ENCODE peak calls at places on chromosomes 3 and 15, in nine cellular contexts. One of them, this sample, is unnamed.
A peak's percentile ranks its signal among the peaks of the same experiment; 100 is the strongest.

GRCh38 chr3:55343486-55344357 is 143.4 kb downstream of the WNT5A start:
- DNase-seq in astrocyte of the spinal cord: peak; percentile 65
- DNase-seq in Panc1: no peak
- DNase-seq in glutamatergic neuron: no peak
- DNase-seq in tibial nerve: no peak
- DNase-seq in fibroblast of the aortic adventitia: no peak
- DNase-seq in CD4-positive, alpha-beta T cell: no peak
- DNase-seq in A549: no peak
- DNase-seq in activated B cell treated with CpG ODN at 0.5 μM for 24 hours: no peak
- DNase-seq in this sample: no peak

GRCh38 chr3:63891518-63891917 is 20.7 kb downstream of the SCAANT1 start:
- DNase-seq in astrocyte of the spinal cord: no peak
- DNase-seq in Panc1: no peak
- DNase-seq in glutamatergic neuron: no peak
- DNase-seq in tibial nerve: no peak
- DNase-seq in fibroblast of the aortic adventitia: no peak
- DNase-seq in CD4-positive, alpha-beta T cell: no peak
- DNase-seq in A549: no peak
- DNase-seq in activated B cell treated with CpG ODN at 0.5 μM for 24 hours: no peak
- DNase-seq in this sample: no peak

GRCh38 chr3:108862865-108863798 is 40.5 kb downstream of the TRAT1 start:
- DNase-seq in astrocyte of the spinal cord: peak; percentile 79
- DNase-seq in Panc1: no peak
- DNase-seq in glutamatergic neuron: no peak
- DNase-seq in tibial nerve: no peak
- DNase-seq in fibroblast of the aortic adventitia: peak; percentile 69
- DNase-seq in CD4-positive, alpha-beta T cell: no peak
- DNase-seq in A549: peak; percentile 39
- DNase-seq in activated B cell treated with CpG ODN at 0.5 μM for 24 hours: no peak
- DNase-seq in this sample: no peak

GRCh38 chr15:88674661-88675060 is 35.8 kb downstream of the ISG20 start:
- DNase-seq in astrocyte of the spinal cord: no peak
- DNase-seq in Panc1: no peak
- DNase-seq in glutamatergic neuron: no peak
- DNase-seq in tibial nerve: no peak
- DNase-seq in fibroblast of the aortic adventitia: no peak
- DNase-seq in CD4-positive, alpha-beta T cell: no peak
- DNase-seq in A549: no peak
- DNase-seq in activated B cell treated with CpG ODN at 0.5 μM for 24 hours: no peak
- DNase-seq in this sample: no peak

GRCh38 chr15:57003418-57003817 is 85.0 kb downstream of the TCF12 start:
- DNase-seq in astrocyte of the spinal cord: peak; percentile 81
- DNase-seq in Panc1: peak; percentile 42
- DNase-seq in glutamatergic neuron: no peak
- DNase-seq in tibial nerve: no peak
- DNase-seq in fibroblast of the aortic adventitia: peak; percentile 46
- DNase-seq in CD4-positive, alpha-beta T cell: no peak
- DNase-seq in A549: peak; percentile 65
- DNase-seq in activated B cell treated with CpG ODN at 0.5 μM for 24 hours: no peak
- DNase-seq in this sample: no peak

GRCh38 chr3:173000553-173000952 is 140.5 kb downstream of the SPATA16 start:
- DNase-seq in astrocyte of the spinal cord: no peak
- DNase-seq in Panc1: no peak
- DNase-seq in glutamatergic neuron: no peak
- DNase-seq in tibial nerve: no peak
- DNase-seq in fibroblast of the aortic adventitia: no peak
- DNase-seq in CD4-positive, alpha-beta T cell: no peak
- DNase-seq in A549: no peak
- DNase-seq in activated B cell treated with CpG ODN at 0.5 μM for 24 hours: no peak
- DNase-seq in this sample: no peak

GRCh38 chr3:40911264-40911663 is 288.0 kb upstream of the CTNNB1 start:
- DNase-seq in astrocyte of the spinal cord: no peak
- DNase-seq in Panc1: no peak
- DNase-seq in glutamatergic neuron: no peak
- DNase-seq in tibial nerve: no peak
- DNase-seq in fibroblast of the aortic adventitia: no peak
- DNase-seq in CD4-positive, alpha-beta T cell: no peak
- DNase-seq in A549: peak; percentile 33
- DNase-seq in activated B cell treated with CpG ODN at 0.5 μM for 24 hours: no peak
- DNase-seq in this sample: no peak

GRCh38 chr3:129439381-129439816 is 349 bp downstream of the MBD4 start:
- DNase-seq in astrocyte of the spinal cord: peak; percentile 19
- DNase-seq in Panc1: no peak
- DNase-seq in glutamatergic neuron: no peak
- DNase-seq in tibial nerve: no peak
- DNase-seq in fibroblast of the aortic adventitia: no peak
- DNase-seq in CD4-positive, alpha-beta T cell: peak; percentile 19
- DNase-seq in A549: peak; percentile 15
- DNase-seq in activated B cell treated with CpG ODN at 0.5 μM for 24 hours: no peak
- DNase-seq in this sample: no peak

GRCh38 chr15:77144028-77144427 is 73.1 kb upstream of the TSPAN3 start:
- DNase-seq in astrocyte of the spinal cord: no peak
- DNase-seq in Panc1: no peak
- DNase-seq in glutamatergic neuron: no peak
- DNase-seq in tibial nerve: no peak
- DNase-seq in fibroblast of the aortic adventitia: peak; percentile 77
- DNase-seq in CD4-positive, alpha-beta T cell: no peak
- DNase-seq in A549: no peak
- DNase-seq in activated B cell treated with CpG ODN at 0.5 μM for 24 hours: no peak
- DNase-seq in this sample: no peak

GRCh38 chr15:58159827-58160386 is 21.7 kb downstream of the AQP9 start:
- DNase-seq in astrocyte of the spinal cord: no peak
- DNase-seq in Panc1: no peak
- DNase-seq in glutamatergic neuron: no peak
- DNase-seq in tibial nerve: no peak
- DNase-seq in fibroblast of the aortic adventitia: no peak
- DNase-seq in CD4-positive, alpha-beta T cell: no peak
- DNase-seq in A549: no peak
- DNase-seq in activated B cell treated with CpG ODN at 0.5 μM for 24 hours: no peak
- DNase-seq in this sample: no peak

GRCh38 chr15:52499506-52499905 is 29.2 kb downstream of the MYO5A start:
- DNase-seq in astrocyte of the spinal cord: no peak
- DNase-seq in Panc1: no peak
- DNase-seq in glutamatergic neuron: no peak
- DNase-seq in tibial nerve: no peak
- DNase-seq in fibroblast of the aortic adventitia: no peak
- DNase-seq in CD4-positive, alpha-beta T cell: no peak
- DNase-seq in A549: no peak
- DNase-seq in activated B cell treated with CpG ODN at 0.5 μM for 24 hours: no peak
- DNase-seq in this sample: no peak

GRCh38 chr3:131142580-131142979 is 115.9 kb downstream of the NEK11 start:
- DNase-seq in astrocyte of the spinal cord: no peak
- DNase-seq in Panc1: no peak
- DNase-seq in glutamatergic neuron: no peak
- DNase-seq in tibial nerve: no peak
- DNase-seq in fibroblast of the aortic adventitia: peak; percentile 30
- DNase-seq in CD4-positive, alpha-beta T cell: no peak
- DNase-seq in A549: no peak
- DNase-seq in activated B cell treated with CpG ODN at 0.5 μM for 24 hours: no peak
- DNase-seq in this sample: no peak

GRCh38 chr3:23950303-23950702 is 5.2 kb downstream of the NR1D2 start:
- DNase-seq in astrocyte of the spinal cord: peak; percentile 10
- DNase-seq in Panc1: no peak
- DNase-seq in glutamatergic neuron: no peak
- DNase-seq in tibial nerve: no peak
- DNase-seq in fibroblast of the aortic adventitia: no peak
- DNase-seq in CD4-positive, alpha-beta T cell: no peak
- DNase-seq in A549: no peak
- DNase-seq in activated B cell treated with CpG ODN at 0.5 μM for 24 hours: no peak
- DNase-seq in this sample: no peak

GRCh38 chr3:73107215-73107614 is 45.8 kb downstream of the EBLN2 start:
- DNase-seq in astrocyte of the spinal cord: no peak
- DNase-seq in Panc1: no peak
- DNase-seq in glutamatergic neuron: no peak
- DNase-seq in tibial nerve: no peak
- DNase-seq in fibroblast of the aortic adventitia: no peak
- DNase-seq in CD4-positive, alpha-beta T cell: no peak
- DNase-seq in A549: no peak
- DNase-seq in activated B cell treated with CpG ODN at 0.5 μM for 24 hours: no peak
- DNase-seq in this sample: no peak

GRCh38 chr3:47612178-47612577 is 33.5 kb upstream of the CSPG5 start:
- DNase-seq in astrocyte of the spinal cord: peak; percentile 82
- DNase-seq in Panc1: no peak
- DNase-seq in glutamatergic neuron: no peak
- DNase-seq in tibial nerve: no peak
- DNase-seq in fibroblast of the aortic adventitia: peak; percentile 84
- DNase-seq in CD4-positive, alpha-beta T cell: no peak
- DNase-seq in A549: peak; percentile 8
- DNase-seq in activated B cell treated with CpG ODN at 0.5 μM for 24 hours: no peak
- DNase-seq in this sample: no peak

GRCh38 chr15:48058371-48058770 is 62.4 kb upstream of the SLC24A5 start:
- DNase-seq in astrocyte of the spinal cord: no peak
- DNase-seq in Panc1: no peak
- DNase-seq in glutamatergic neuron: no peak
- DNase-seq in tibial nerve: no peak
- DNase-seq in fibroblast of the aortic adventitia: no peak
- DNase-seq in CD4-positive, alpha-beta T cell: no peak
- DNase-seq in A549: no peak
- DNase-seq in activated B cell treated with CpG ODN at 0.5 μM for 24 hours: no peak
- DNase-seq in this sample: no peak

GRCh38 chr15:29139540-29140459 is 129.8 kb downstream of the NSMCE3 start:
- DNase-seq in astrocyte of the spinal cord: peak; percentile 55
- DNase-seq in Panc1: no peak
- DNase-seq in glutamatergic neuron: peak; percentile 82
- DNase-seq in tibial nerve: peak; percentile 10
- DNase-seq in fibroblast of the aortic adventitia: peak; percentile 17
- DNase-seq in CD4-positive, alpha-beta T cell: peak; percentile 32
- DNase-seq in A549: peak; percentile 44
- DNase-seq in activated B cell treated with CpG ODN at 0.5 μM for 24 hours: no peak
- DNase-seq in this sample: peak; percentile 93

GRCh38 chr3:46693038-46693896 is at the start of gene ALS2CL:
- DNase-seq in astrocyte of the spinal cord: no peak
- DNase-seq in Panc1: no peak
- DNase-seq in glutamatergic neuron: peak; percentile 55
- DNase-seq in tibial nerve: no peak
- DNase-seq in fibroblast of the aortic adventitia: no peak
- DNase-seq in CD4-positive, alpha-beta T cell: peak; percentile 63
- DNase-seq in A549: peak; percentile 35
- DNase-seq in activated B cell treated with CpG ODN at 0.5 μM for 24 hours: peak; percentile 60
- DNase-seq in this sample: peak; percentile 56

GRCh38 chr3:49199244-49199899 is 28.0 kb downstream of the KLHDC8B start:
- DNase-seq in astrocyte of the spinal cord: peak; percentile 84
- DNase-seq in Panc1: no peak
- DNase-seq in glutamatergic neuron: peak; percentile 25
- DNase-seq in tibial nerve: peak; percentile 81
- DNase-seq in fibroblast of the aortic adventitia: peak; percentile 64
- DNase-seq in CD4-positive, alpha-beta T cell: no peak
- DNase-seq in A549: no peak
- DNase-seq in activated B cell treated with CpG ODN at 0.5 μM for 24 hours: no peak
- DNase-seq in this sample: no peak

GRCh38 chr15:26628879-26629529 is 143.9 kb downstream of the GABRB3 start:
- DNase-seq in astrocyte of the spinal cord: no peak
- DNase-seq in Panc1: no peak
- DNase-seq in glutamatergic neuron: no peak
- DNase-seq in tibial nerve: peak; percentile 33
- DNase-seq in fibroblast of the aortic adventitia: peak; percentile 26
- DNase-seq in CD4-positive, alpha-beta T cell: no peak
- DNase-seq in A549: peak; percentile 97
- DNase-seq in activated B cell treated with CpG ODN at 0.5 μM for 24 hours: no peak
- DNase-seq in this sample: no peak

GRCh38 chr3:50687127-50687751 is 12.5 kb downstream of the DOCK3 start:
- DNase-seq in astrocyte of the spinal cord: no peak
- DNase-seq in Panc1: no peak
- DNase-seq in glutamatergic neuron: no peak
- DNase-seq in tibial nerve: no peak
- DNase-seq in fibroblast of the aortic adventitia: no peak
- DNase-seq in CD4-positive, alpha-beta T cell: no peak
- DNase-seq in A549: no peak
- DNase-seq in activated B cell treated with CpG ODN at 0.5 μM for 24 hours: no peak
- DNase-seq in this sample: no peak

GRCh38 chr3:142210144-142210543 is 15.2 kb downstream of the GK5 start:
- DNase-seq in astrocyte of the spinal cord: no peak
- DNase-seq in Panc1: no peak
- DNase-seq in glutamatergic neuron: peak; percentile 64
- DNase-seq in tibial nerve: no peak
- DNase-seq in fibroblast of the aortic adventitia: peak; percentile 63
- DNase-seq in CD4-positive, alpha-beta T cell: no peak
- DNase-seq in A549: no peak
- DNase-seq in activated B cell treated with CpG ODN at 0.5 μM for 24 hours: no peak
- DNase-seq in this sample: no peak

GRCh38 chr3:146382386-146382785 is 87.0 kb downstream of the PLSCR2 start:
- DNase-seq in astrocyte of the spinal cord: peak; percentile 44
- DNase-seq in Panc1: peak; percentile 15
- DNase-seq in glutamatergic neuron: no peak
- DNase-seq in tibial nerve: no peak
- DNase-seq in fibroblast of the aortic adventitia: peak; percentile 48
- DNase-seq in CD4-positive, alpha-beta T cell: no peak
- DNase-seq in A549: peak; percentile 65
- DNase-seq in activated B cell treated with CpG ODN at 0.5 μM for 24 hours: no peak
- DNase-seq in this sample: no peak
- TF ChIP-seq CTCF in astrocyte of the spinal cord: peak; percentile 47
- TF ChIP-seq CTCF in Panc1: peak; percentile 69
- TF ChIP-seq CTCF in glutamatergic neuron: no peak
- TF ChIP-seq CTCF in tibial nerve: no peak
- TF ChIP-seq CTCF in fibroblast of the aortic adventitia: peak; percentile 41
- TF ChIP-seq CTCF in CD4-positive, alpha-beta T cell: no peak
- TF ChIP-seq CTCF in A549: peak; percentile 48
- TF ChIP-seq CTCF in activated B cell treated with CpG ODN at 0.5 μM for 24 hours: no peak
- TF ChIP-seq CTCF in this sample: peak; percentile 13

GRCh38 chr3:127177226-127177625 is 15.7 kb upstream of the PRR23E start:
- DNase-seq in astrocyte of the spinal cord: no peak
- DNase-seq in Panc1: no peak
- DNase-seq in glutamatergic neuron: no peak
- DNase-seq in tibial nerve: no peak
- DNase-seq in fibroblast of the aortic adventitia: peak; percentile 10
- DNase-seq in CD4-positive, alpha-beta T cell: no peak
- DNase-seq in A549: peak; percentile 17
- DNase-seq in activated B cell treated with CpG ODN at 0.5 μM for 24 hours: no peak
- DNase-seq in this sample: no peak
- TF ChIP-seq CTCF in astrocyte of the spinal cord: no peak
- TF ChIP-seq CTCF in Panc1: no peak
- TF ChIP-seq CTCF in glutamatergic neuron: no peak
- TF ChIP-seq CTCF in tibial nerve: no peak
- TF ChIP-seq CTCF in fibroblast of the aortic adventitia: peak; percentile 9
- TF ChIP-seq CTCF in CD4-positive, alpha-beta T cell: no peak
- TF ChIP-seq CTCF in A549: no peak
- TF ChIP-seq CTCF in activated B cell treated with CpG ODN at 0.5 μM for 24 hours: no peak
- TF ChIP-seq CTCF in this sample: peak; percentile 30

DNA sequence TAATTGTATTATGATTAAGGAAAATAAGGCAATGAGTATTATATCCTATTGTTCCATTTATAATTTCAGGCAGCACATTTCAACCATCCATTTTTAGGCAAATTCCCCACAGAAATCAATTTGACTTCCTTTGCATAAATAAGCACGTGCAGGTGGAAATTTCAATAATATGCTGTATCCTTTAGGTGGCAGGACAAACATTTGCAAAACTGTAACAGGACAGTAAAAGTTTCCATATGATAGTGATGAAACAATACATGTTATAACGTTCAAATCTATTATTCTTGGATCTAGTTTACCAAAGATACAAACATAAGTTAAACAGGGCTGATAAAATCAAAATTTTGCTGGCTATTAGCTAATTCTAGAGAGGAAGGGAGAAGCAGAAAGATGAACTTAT is 8.5 kb downstream of the UACA start:
- DNase-seq in astrocyte of the spinal cord: no peak
- DNase-seq in Panc1: no peak
- DNase-seq in glutamatergic neuron: no peak
- DNase-seq in tibial nerve: no peak
- DNase-seq in fibroblast of the aortic adventitia: peak; percentile 25
- DNase-seq in CD4-positive, alpha-beta T cell: no peak
- DNase-seq in A549: no peak
- DNase-seq in activated B cell treated with CpG ODN at 0.5 μM for 24 hours: no peak
- DNase-seq in this sample: no peak
- TF ChIP-seq CTCF in astrocyte of the spinal cord: no peak
- TF ChIP-seq CTCF in Panc1: no peak
- TF ChIP-seq CTCF in glutamatergic neuron: no peak
- TF ChIP-seq CTCF in tibial nerve: no peak
- TF ChIP-seq CTCF in fibroblast of the aortic adventitia: peak; percentile 3
- TF ChIP-seq CTCF in CD4-positive, alpha-beta T cell: no peak
- TF ChIP-seq CTCF in A549: peak; percentile 29
- TF ChIP-seq CTCF in activated B cell treated with CpG ODN at 0.5 μM for 24 hours: no peak
- TF ChIP-seq CTCF in this sample: no peak

GRCh38 chr3:122676759-122677158 is 3.9 kb upstream of the PARP14 start:
- DNase-seq in astrocyte of the spinal cord: peak; percentile 46
- DNase-seq in Panc1: no peak
- DNase-seq in glutamatergic neuron: no peak
- DNase-seq in tibial nerve: no peak
- DNase-seq in fibroblast of the aortic adventitia: peak; percentile 25
- DNase-seq in CD4-positive, alpha-beta T cell: no peak
- DNase-seq in A549: no peak
- DNase-seq in activated B cell treated with CpG ODN at 0.5 μM for 24 hours: no peak
- DNase-seq in this sample: no peak
- TF ChIP-seq CTCF in astrocyte of the spinal cord: no peak
- TF ChIP-seq CTCF in Panc1: no peak
- TF ChIP-seq CTCF in glutamatergic neuron: no peak
- TF ChIP-seq CTCF in tibial nerve: no peak
- TF ChIP-seq CTCF in fibroblast of the aortic adventitia: no peak
- TF ChIP-seq CTCF in CD4-positive, alpha-beta T cell: no peak
- TF ChIP-seq CTCF in A549: no peak
- TF ChIP-seq CTCF in activated B cell treated with CpG ODN at 0.5 μM for 24 hours: no peak
- TF ChIP-seq CTCF in this sample: no peak

This sample was measured in D721Med.